ENCODE peak calls at places on chromosomes 13 and 19, in seven cellular contexts. H is cardiac septum; I is stimulated activated CD4-positive, alpha-beta T cell treated with anti-CD3 and anti-CD28 coated beads, TNF-alpha, amount 100 ng/mL, for 48 hours; L is mucosa of gallbladder; K is AG09309; P is adrenal gland; M is BE2C. C is an unnamed sample.

GRCh38 chr13:31477961-31478360 is 261.4 kb upstream of the RXFP2 start:
- DNase-seq in M (no peak), K (peak), L (no peak), H (no peak), P (no peak), I (no peak), C (no peak)

GRCh38 chr13:28495586-28496564 is 947 bp upstream of the FLT1 start:
- DNase-seq in L (no peak), M (no peak), P (no peak), I (no peak), K (no peak), H (no peak), C (no peak)

GRCh38 chr19:13053761-13054604 is 48.7 kb downstream of the LYL1 start:
- DNase-seq in L (peak), M (no peak), H (peak), I (no peak), K (peak), P (peak), C (no peak)

GRCh38 chr13:40230833-40231266 is 435.6 kb downstream of the FOXO1 start:
- DNase-seq in K (no peak), M (no peak), L (no peak), P (no peak), I (no peak), H (no peak), C (no peak)

GRCh38 chr13:39310961-39311360 is 272.7 kb downstream of the NHLRC3 start:
- DNase-seq in H (no peak), P (no peak), M (no peak), K (no peak), L (no peak), I (no peak), C (no peak)

GRCh38 chr19:52492991-52493470 is 34.4 kb upstream of the ZNF808 start:
- DNase-seq in I (no peak), L (peak), P (no peak), K (no peak), H (no peak), M (no peak), C (no peak)

GRCh38 chr13:87042946-87043345 is 628.2 kb upstream of the SLITRK5 start:
- DNase-seq in L (no peak), P (no peak), I (no peak), K (no peak), H (no peak), M (no peak), C (no peak)

GRCh38 chr13:26280822-26281221 is 26.9 kb downstream of the CDK8 start:
- DNase-seq in I (no peak), K (no peak), L (no peak), M (peak), H (no peak), P (peak), C (no peak)

GRCh38 chr13:110305949-110306339 is 1.0 kb downstream of the COL4A1 start:
- DNase-seq in I (no peak), L (no peak), M (no peak), K (no peak), P (no peak), H (peak), C (no peak)

GRCh38 chr13:87123987-87124784 is 547.0 kb upstream of the SLITRK5 start:
- DNase-seq in M (no peak), K (peak), I (no peak), P (no peak), L (no peak), H (no peak), C (no peak)

GRCh38 chr13:93364166-93364565 is 137.6 kb downstream of the GPC6 start:
- DNase-seq in M (no peak), I (no peak), K (no peak), H (no peak), L (no peak), P (no peak), C (no peak)